ENCODE peak calls at places on chromosomes 11 and 22, in ten cellular contexts. A is CD8-positive, alpha-beta memory T cell; W is SJSA1; E is ovary; X is prostate gland; O is adrenal gland; D is right lobe of liver; L is tibial nerve; P is heart left ventricle; T is CD4-positive, CD25-positive, alpha-beta regulatory T cell. K is an unnamed sample.
A peak's percentile ranks its signal among the peaks of the same experiment; 100 is the strongest.

GRCh38 chr11:125883375-125883774 is 4.1 kb upstream of the HYLS1 start:
- DNase-seq in P (no peak), L (no peak), W (no peak), A (no peak), E (no peak), D (no peak), T (no peak), O (no peak), X (no peak), K (no peak)

GRCh38 chr11:73950869-73951710 is at the start of gene DNAJB13:
- DNase-seq in L (no peak), E (peak; percentile 51), W (no peak), A (no peak), X (peak; percentile 42), D (no peak), P (no peak), O (no peak), T (no peak), K (no peak)

GRCh38 chr22:42316988-42317387 is 46.5 kb upstream of the TCF20 start:
- DNase-seq in D (no peak), O (no peak), W (no peak), P (peak; percentile 39), E (peak; percentile 57), A (peak; percentile 34), X (peak; percentile 51), L (no peak), T (peak; percentile 24), K (peak; percentile 25)

GRCh38 chr22:31508536-31508935 is 12.2 kb downstream of the SFI1 start:
- DNase-seq in D (no peak), X (no peak), P (no peak), A (no peak), E (no peak), W (no peak), O (no peak), T (no peak), L (no peak), K (no peak)

GRCh38 chr22:49259870-49260615 is 567.6 kb downstream of the BRD1 start:
- DNase-seq in W (no peak), P (no peak), O (no peak), T (no peak), X (no peak), L (no peak), E (peak; percentile 9), D (peak; percentile 14), A (no peak), K (no peak)

GRCh38 chr11:77071671-77072605 is 5.2 kb downstream of the CAPN5 start:
- DNase-seq in O (no peak), P (peak; percentile 18), W (peak; percentile 1), D (peak; percentile 33), E (peak; percentile 36), T (no peak), A (no peak), L (no peak), X (no peak), K (no peak)

GRCh38 chr22:21866821-21867527 is 471 bp downstream of the MAPK1 start:
- DNase-seq in L (no peak), A (no peak), D (peak; percentile 61), W (peak; percentile 76), O (peak; percentile 40), P (no peak), X (no peak), T (peak; percentile 31), E (peak; percentile 52), K (no peak)

GRCh38 chr11:92480519-92480918 is 255.9 kb downstream of the FAT3 start:
- DNase-seq in L (no peak), T (no peak), O (no peak), D (no peak), P (no peak), X (no peak), E (no peak), W (no peak), A (no peak), K (no peak)

GRCh38 chr22:29427176-29427760 is 11.1 kb upstream of the RFPL1 start:
- DNase-seq in A (no peak), P (no peak), D (no peak), O (no peak), X (no peak), L (no peak), T (no peak), E (no peak), W (no peak), K (no peak)

GRCh38 chr22:29434288-29434687 is 4.1 kb upstream of the RFPL1 start:
- DNase-seq in T (no peak), E (no peak), O (no peak), A (no peak), P (no peak), W (no peak), X (no peak), D (no peak), L (no peak), K (no peak)

GRCh38 chr22:29426476-29426875 is 11.9 kb upstream of the RFPL1 start:
- DNase-seq in L (no peak), A (no peak), T (no peak), W (no peak), D (no peak), O (no peak), E (no peak), P (no peak), X (no peak), K (no peak)

GRCh38 chr22:29435236-29435635 is 3.1 kb upstream of the RFPL1 start:
- DNase-seq in O (no peak), E (no peak), T (no peak), X (no peak), L (no peak), P (no peak), D (no peak), A (no peak), W (no peak), K (no peak)

DNA sequence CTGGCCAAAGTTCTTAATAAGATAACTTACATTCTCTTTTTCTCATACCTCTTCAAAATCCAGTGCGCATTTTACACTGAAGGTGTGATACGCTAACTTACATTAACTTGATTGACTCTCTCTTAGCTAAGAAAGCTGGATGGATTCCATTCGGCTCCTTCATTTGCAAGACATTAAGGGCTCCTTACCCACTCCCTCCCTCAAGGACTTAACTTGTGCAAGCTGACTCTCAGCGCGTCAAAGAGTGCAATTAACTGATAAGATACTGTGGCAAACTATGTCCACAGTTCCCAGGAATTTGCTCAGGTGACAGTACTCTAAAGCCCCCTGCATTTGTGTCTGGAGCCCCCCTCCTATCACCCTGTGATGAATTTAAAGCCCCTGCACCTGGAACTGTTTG is 6.4 kb upstream of the RFPL1 start:
- DNase-seq in W (no peak), O (no peak), X (no peak), A (no peak), P (no peak), D (no peak), E (no peak), L (no peak), T (no peak), K (no peak)
- H3K27me3 ChIP-seq in W (peaks cover 36% of the 10 kb centered on the region), O (no peaks in the 10 kb centered on the region), X (no peaks in the 10 kb centered on the region), A (peaks cover 6% of the 10 kb centered on the region), P (no peaks in the 10 kb centered on the region), D (no peaks in the 10 kb centered on the region), E (no peaks in the 10 kb centered on the region), L (peaks cover 44% of the 10 kb centered on the region), T (peaks cover 6% of the 10 kb centered on the region), K (no peaks in the 10 kb centered on the region)

DNA sequence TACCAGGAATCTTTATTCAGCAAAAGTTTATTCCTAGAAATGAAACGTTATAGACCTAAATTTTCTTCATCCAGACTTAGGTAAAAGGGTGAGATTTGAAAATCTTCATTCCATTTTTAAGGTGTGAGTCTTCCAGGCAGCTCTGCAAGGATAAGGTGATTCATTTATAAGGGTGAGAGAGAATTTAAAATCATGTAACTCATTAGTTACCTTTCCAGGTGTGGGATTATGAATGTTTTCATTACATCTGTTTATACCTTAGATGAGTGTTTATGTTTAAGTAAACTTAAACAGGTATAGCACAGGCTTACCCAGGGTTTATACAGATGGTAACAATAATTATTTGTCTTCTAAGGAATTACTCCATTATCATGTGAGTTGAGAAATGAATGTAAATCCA is 2.8 kb downstream of the PRSS23 start:
- DNase-seq in D (no peak), A (no peak), T (no peak), L (no peak), X (no peak), P (no peak), E (no peak), W (no peak), O (no peak), K (no peak)
- H3K4me3 ChIP-seq in D (no peak overlapping the region), A (no peak overlapping the region), T (no peak overlapping the region), L (no peak overlapping the region), X (peak overlapping the region; percentile 90), P (no peak overlapping the region), E (no peak overlapping the region), W (no peak overlapping the region), O (no peak overlapping the region), K (no peak overlapping the region)

GRCh38 chr22:37419916-37420655 is 7.2 kb downstream of the ELFN2 start:
- DNase-seq in A (no peak), T (no peak), X (no peak), D (no peak), O (no peak), P (no peak), W (no peak), L (no peak), E (no peak), K (no peak)
- H3K27me3 ChIP-seq in A (peaks cover 3% of the 10 kb centered on the region), T (no peaks in the 10 kb centered on the region), X (no peaks in the 10 kb centered on the region), D (peaks cover 4% of the 10 kb centered on the region), O (peaks cover 17% of the 10 kb centered on the region), P (peaks cover 39% of the 10 kb centered on the region), W (peaks cover 50% of the 10 kb centered on the region), L (peaks cover 82% of the 10 kb centered on the region), E (no peaks in the 10 kb centered on the region), K (peaks cover 27% of the 10 kb centered on the region)

GRCh38 chr11:61486004-61486615 is 22.4 kb upstream of the LRRC10B start:
- DNase-seq in T (no peak), A (no peak), O (no peak), X (no peak), D (no peak), P (no peak), E (no peak), W (no peak), L (no peak), K (no peak)

GRCh38 chr11:61489833-61490585 is 18.5 kb upstream of the LRRC10B start:
- DNase-seq in E (peak; percentile 70), O (no peak), L (no peak), D (peak; percentile 93), P (peak; percentile 67), A (no peak), X (no peak), T (no peak), W (peak; percentile 62), K (no peak)

GRCh38 chr11:61486779-61487178 is 21.8 kb upstream of the LRRC10B start:
- DNase-seq in E (no peak), D (no peak), A (no peak), O (no peak), W (no peak), T (no peak), P (no peak), L (no peak), X (no peak), K (no peak)

GRCh38 chr11:61487342-61488025 is 21.1 kb upstream of the LRRC10B start:
- DNase-seq in L (no peak), P (no peak), E (no peak), W (no peak), A (no peak), D (no peak), T (no peak), X (no peak), O (no peak), K (no peak)

DNA sequence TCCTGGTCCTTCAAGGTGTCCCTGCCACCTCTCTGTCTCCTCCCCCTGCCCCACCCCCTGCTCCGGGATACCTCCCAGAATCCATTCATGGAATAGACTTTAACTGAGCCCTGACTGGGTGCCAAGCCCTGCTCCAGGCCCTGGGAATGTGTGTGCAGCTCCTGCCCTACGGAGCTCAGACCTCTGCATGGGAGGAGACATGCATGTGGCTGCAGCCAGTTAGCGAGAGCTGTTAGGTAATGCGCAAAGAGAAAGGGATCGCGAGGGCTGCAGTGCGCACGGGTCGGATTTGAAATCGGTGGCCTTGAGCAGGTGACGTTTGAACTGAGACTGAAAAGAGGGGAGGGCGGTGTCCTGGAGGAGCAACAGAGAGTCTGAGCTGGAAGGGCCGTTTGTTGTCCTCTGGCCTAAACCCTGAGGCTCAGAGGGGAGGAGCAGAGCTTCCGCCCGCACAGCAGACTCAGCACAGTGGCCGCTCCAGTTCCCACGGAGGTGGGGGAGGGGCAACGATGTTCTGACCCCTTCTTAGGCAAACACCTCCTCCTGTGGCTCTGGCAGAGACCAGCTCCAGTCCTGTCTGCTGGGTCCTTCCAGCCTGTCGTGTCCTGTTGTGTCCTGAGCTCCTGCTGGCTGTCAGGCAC is 19.8 kb upstream of the LRRC10B start:
- DNase-seq in T (no peak), P (peak; percentile 88), O (peak; percentile 39), D (peak; percentile 97), L (peak; percentile 31), E (peak; percentile 79), X (peak; percentile 39), W (no peak), A (no peak), K (no peak)
- H3K4me3 ChIP-seq in T (no peak overlapping the region), P (no peak overlapping the region), O (no peak overlapping the region), D (peak overlapping the region; percentile 23), L (no peak overlapping the region), E (no peak overlapping the region), X (peak overlapping the region; percentile 8), W (no peak overlapping the region), A (no peak overlapping the region), K (no peak overlapping the region)